ENCODE peak calls at places on chromosomes 3 and 15, in five cellular contexts. F, L, P, V and Y are unnamed samples.

GRCh38 chr15:89121414-89121813 is 33.2 kb downstream of the ABHD2 start:
- DNase-seq in F (no peak), L (no peak), P (no peak), V (no peak), Y (no peak)

GRCh38 chr3:173402656-173403055 is 5.1 kb downstream of the NLGN1 start:
- DNase-seq in F (no peak), L (no peak), P (no peak), V (no peak), Y (no peak)

GRCh38 chr3:25423780-25424179 is 4.3 kb upstream of the RARB start:
- DNase-seq in F (no peak), L (no peak), P (peak; percentile 84), V (peak; percentile 37), Y (peak; percentile 66)

GRCh38 chr3:162022931-162023330 is 526.3 kb downstream of the OTOL1 start:
- DNase-seq in F (no peak), L (no peak), P (no peak), V (no peak), Y (no peak)

GRCh38 chr3:78703944-78704343 is 1063.9 kb downstream of the ROBO1 start:
- DNase-seq in F (no peak), L (no peak), P (peak; percentile 3), V (peak; percentile 56), Y (peak; percentile 6)

GRCh38 chr15:71278989-71279756 is 163.9 kb downstream of the THSD4 start:
- DNase-seq in F (peak; percentile 79), L (no peak), P (peak; percentile 98), V (peak; percentile 97), Y (peak; percentile 79)

GRCh38 chr3:140055032-140055791 is 120.2 kb downstream of the CLSTN2 start:
- DNase-seq in F (no peak), L (no peak), P (no peak), V (no peak), Y (no peak)

GRCh38 chr3:188845514-188845913 is 326.3 kb upstream of the TPRG1 start:
- DNase-seq in F (no peak), L (no peak), P (no peak), V (no peak), Y (no peak)

GRCh38 chr15:90872481-90873184 is 4.2 kb downstream of the FURIN start:
- DNase-seq in F (peak; percentile 50), L (no peak), P (peak; percentile 82), V (peak; percentile 63), Y (peak; percentile 53)

GRCh38 chr3:99868438-99868723 is 50.7 kb downstream of the CMSS1 start:
- DNase-seq in F (no peak), L (no peak), P (no peak), V (peak; percentile 28), Y (no peak)

DNA sequence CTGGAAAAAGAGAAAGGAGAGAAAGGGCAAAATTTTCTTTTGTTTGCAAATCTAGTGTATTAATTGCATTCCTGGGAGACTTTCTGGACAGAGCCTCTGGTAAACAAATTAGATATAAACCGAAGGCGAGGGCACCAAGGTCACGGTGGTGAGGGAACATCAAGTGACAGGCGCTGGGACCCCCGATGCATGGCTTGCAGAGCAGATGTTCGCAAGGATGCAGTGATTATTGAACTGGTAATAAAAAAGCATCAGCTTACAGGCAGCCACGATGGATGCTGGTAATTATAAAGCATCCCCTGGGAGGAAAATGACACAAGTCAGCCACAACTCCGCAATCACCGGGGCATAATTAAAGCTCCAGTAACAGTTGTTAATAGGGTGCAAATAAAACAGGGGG is 231.1 kb upstream of the DPH6 start:
- DNase-seq in F (no peak), L (no peak), P (no peak), V (no peak), Y (no peak)
- H3K4me3 ChIP-seq in F (no peak overlapping the region), L (no peak overlapping the region), P (no peak overlapping the region), V (no peak overlapping the region), Y (no peak overlapping the region)

DNA sequence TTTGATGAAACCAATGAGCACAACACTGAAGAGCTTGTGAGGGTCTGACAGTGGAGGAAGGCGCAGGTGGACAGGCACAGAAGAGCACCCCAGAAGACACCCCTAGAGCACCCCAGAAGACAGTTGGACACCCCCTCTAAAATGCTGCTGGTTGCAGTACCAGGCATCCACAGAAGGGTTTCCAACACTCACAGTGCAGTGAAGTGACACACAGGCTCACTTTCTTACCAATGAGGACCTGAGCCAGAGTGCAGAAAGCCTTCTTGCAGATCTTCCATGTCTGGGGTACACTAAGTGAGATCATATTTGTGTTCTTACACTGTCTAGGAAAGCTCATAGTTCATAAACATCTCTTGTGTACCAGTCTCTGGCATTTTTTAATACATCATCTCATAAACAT is 27.6 kb downstream of the CCNL1 start:
- DNase-seq in F (no peak), L (no peak), P (no peak), V (no peak), Y (no peak)
- TF ChIP-seq CTCF in F (no peak), L (no peak), P (peak; percentile 18), V (no peak), Y (no peak)

GRCh38 chr3:71456155-71456554 is 127.4 kb downstream of the FOXP1 start:
- DNase-seq in F (no peak), L (no peak), P (no peak), V (no peak), Y (no peak)
- H3K4me3 ChIP-seq in F (peak overlapping the region; percentile 18), L (no peak overlapping the region), P (no peak overlapping the region), V (no peak overlapping the region), Y (no peak overlapping the region)

GRCh38 chr15:73650387-73651126 is 17.4 kb upstream of the NPTN start:
- DNase-seq in F (no peak), L (no peak), P (no peak), V (peak; percentile 75), Y (no peak)
- TF ChIP-seq CTCF in F (no peak), L (no peak), P (no peak), V (no peak), Y (no peak)

DNA sequence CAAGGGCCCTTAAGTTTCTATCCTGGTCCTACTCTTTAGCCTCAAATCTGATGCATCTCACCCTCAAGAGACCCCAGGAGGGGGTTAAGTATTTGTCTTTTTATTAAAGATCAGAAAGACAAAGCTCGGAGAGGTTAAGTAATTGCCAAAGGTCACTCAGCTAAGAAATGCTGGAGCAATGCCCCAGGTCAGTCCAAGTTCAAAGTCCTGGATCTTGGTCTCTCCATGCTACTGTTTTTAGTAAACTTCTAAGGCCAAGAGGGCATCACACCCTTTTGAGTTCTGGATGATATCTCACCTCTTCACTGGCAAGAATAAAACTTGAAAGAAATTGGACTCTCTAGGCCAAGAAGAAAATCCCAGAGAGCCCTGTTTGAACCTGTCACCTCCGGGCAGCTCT is 488.6 kb downstream of the MAGI1 start:
- DNase-seq in F (no peak), L (no peak), P (no peak), V (no peak), Y (no peak)
- H3K4me3 ChIP-seq in F (no peak overlapping the region), L (no peak overlapping the region), P (no peak overlapping the region), V (no peak overlapping the region), Y (no peak overlapping the region)

DNA sequence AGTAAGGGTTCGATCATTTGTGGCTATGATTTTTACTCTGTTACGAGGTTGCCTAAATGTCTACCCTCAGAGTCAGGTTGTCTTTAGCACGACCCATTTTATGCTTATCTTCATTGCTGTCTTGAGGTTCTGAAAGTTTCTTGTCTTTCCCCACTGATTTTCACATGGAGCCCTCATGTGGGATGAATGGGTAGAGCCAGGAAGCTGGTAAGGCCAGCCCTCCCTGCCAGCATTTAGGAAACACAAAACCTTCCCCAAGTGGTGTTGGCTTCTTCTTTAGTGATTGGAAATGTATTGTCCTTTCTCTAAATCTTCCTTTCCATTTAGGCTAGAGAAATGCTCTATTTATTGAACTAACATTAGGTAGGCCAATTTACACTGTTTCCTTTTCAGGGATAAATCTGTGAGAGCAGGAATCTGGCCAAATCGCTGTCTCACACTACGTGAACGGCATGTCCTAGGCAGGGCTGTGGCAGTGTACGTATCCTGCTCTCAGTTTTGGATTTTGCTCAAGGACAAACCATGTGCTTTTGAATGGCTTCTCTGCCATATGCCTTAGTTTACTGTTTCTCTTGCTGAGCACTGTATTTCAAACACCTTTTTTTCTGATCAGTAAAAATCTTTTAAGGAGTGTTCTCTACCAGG is 43.7 kb downstream of the MYZAP start:
- DNase-seq in F (peak; percentile 53), L (no peak), P (no peak), V (no peak), Y (no peak)
- TF ChIP-seq CTCF in F (no peak), L (peak; percentile 31), P (peak; percentile 9), V (no peak), Y (no peak)

GRCh38 chr3:87788516-87788915 is 270.3 kb downstream of the CGGBP1 start:
- DNase-seq in F (no peak), L (no peak), P (no peak), V (no peak), Y (no peak)

GRCh38 chr3:87792532-87793321 is 266.1 kb downstream of the CGGBP1 start:
- DNase-seq in F (no peak), L (peak; percentile 63), P (peak; percentile 33), V (no peak), Y (no peak)

GRCh38 chr3:87793322-87793877 is 265.4 kb downstream of the CGGBP1 start:
- DNase-seq in F (no peak), L (no peak), P (no peak), V (no peak), Y (no peak)

GRCh38 chr3:87791248-87792027 is 267.4 kb downstream of the CGGBP1 start:
- DNase-seq in F (no peak), L (no peak), P (no peak), V (no peak), Y (no peak)

DNA sequence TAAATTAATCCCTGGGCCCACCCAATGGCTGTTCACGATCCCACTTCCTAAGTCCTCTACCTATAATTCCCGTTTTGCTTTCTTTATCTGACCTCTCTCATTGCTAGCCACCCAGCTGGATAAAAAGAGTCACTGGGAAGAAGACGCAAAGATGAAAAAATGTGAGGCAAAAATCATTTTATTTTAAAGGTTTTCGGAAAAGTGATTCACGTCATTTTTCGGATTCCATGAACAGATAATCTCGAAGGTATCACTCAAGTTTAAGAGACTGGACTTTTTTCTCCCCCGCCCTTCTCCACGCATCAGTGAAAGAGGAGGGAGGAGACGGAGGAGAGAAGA is 266.6 kb downstream of the CGGBP1 start:
- DNase-seq in F (no peak), L (no peak), P (peak; percentile 32), V (no peak), Y (no peak)
- H3K4me3 ChIP-seq in F (peak overlapping the region; percentile 41), L (peak overlapping the region; percentile 50), P (peak overlapping the region; percentile 65), V (peak overlapping the region; percentile 39), Y (peak overlapping the region; percentile 36)

GRCh38 chr15:85840802-85841152 is 46.1 kb upstream of the KLHL25 start:
- DNase-seq in F (no peak), L (no peak), P (no peak), V (no peak), Y (no peak)
- TF ChIP-seq CTCF in F (no peak), L (no peak), P (no peak), V (no peak), Y (no peak)

DNA sequence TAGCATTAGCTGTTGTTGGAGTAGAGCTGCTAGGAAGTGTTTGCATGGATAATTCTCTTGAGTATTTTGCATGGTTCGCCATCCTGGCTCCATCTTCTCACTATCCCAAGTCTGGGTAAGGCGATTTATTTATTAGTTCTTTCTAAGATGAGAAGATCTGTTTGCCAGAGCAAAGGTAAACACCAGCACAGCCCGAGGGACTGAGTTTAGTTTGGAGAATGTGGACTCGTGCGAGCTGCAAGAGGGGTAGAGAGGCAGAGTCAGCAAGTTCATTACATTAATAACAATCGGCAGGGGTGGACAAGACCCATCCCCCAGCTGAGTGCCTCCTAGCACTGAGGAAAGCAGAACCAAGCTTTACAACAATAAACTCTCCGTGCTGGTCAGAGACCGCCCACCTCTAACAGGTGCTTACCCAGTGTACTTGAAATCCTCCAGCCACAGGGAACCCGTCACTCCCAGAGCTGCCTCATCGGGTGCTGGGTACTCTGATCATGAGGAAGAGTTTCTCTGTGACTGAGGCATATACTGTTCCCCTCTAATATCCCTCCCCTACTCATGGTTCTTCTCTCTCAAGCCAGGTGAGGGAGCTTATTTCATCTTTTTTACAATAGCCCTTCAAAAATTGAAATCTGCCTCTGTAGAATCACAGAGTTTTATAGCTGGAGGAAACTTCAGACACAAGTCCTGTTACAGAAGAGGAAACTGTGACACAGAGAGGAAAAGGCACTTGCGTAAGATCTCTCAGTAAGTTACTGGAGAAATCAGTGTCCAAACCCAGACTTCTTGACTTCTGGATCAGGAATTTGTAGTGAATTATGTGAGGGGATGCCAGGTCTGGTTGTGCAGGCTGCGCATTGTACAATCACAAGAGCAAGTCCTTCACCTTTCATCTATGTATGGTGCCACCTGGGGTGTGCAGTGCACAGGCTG is 4.4 kb downstream of the FGD5 start:
- DNase-seq in F (no peak), L (no peak), P (no peak), V (peak; percentile 20), Y (no peak)
- H3K4me3 ChIP-seq in F (no peak overlapping the region), L (no peak overlapping the region), P (no peak overlapping the region), V (no peak overlapping the region), Y (no peak overlapping the region)